ENCODE peak calls at places on chromosomes 1 and 21, in six cellular contexts. V is endodermal cell, G is mesendoderm, R is tibial nerve, E is adrenal gland, K is fibroblast of the aortic adventitia. B is an unnamed sample.

GRCh38 chr1:181010789-181011188 is 11.9 kb downstream of the STX6 start:
- DNase-seq in V (no peak), G (peak; percentile 68), R (no peak), E (no peak), K (peak; percentile 83), B (no peak)

GRCh38 chr1:36912365-36912840 is 121.9 kb downstream of the GRIK3 start:
- DNase-seq in V (no peak), G (no peak), R (no peak), E (no peak), K (no peak), B (no peak)

GRCh38 chr1:67371681-67372080 is 58.5 kb downstream of the SERBP1 start:
- DNase-seq in V (no peak), G (peak; percentile 45), R (no peak), E (no peak), K (no peak), B (no peak)

GRCh38 chr1:6113116-6113515 is 67.0 kb downstream of the CHD5 start:
- DNase-seq in V (no peak), G (no peak), R (no peak), E (no peak), K (no peak), B (no peak)

GRCh38 chr1:228802386-228803221 is 67.3 kb downstream of the RHOU start:
- DNase-seq in V (no peak), G (no peak), R (peak; percentile 30), E (no peak), K (peak; percentile 78), B (no peak)

GRCh38 chr1:96346708-96347107 is 374.9 kb upstream of the PTBP2 start:
- DNase-seq in V (no peak), G (no peak), R (no peak), E (no peak), K (no peak), B (no peak)

GRCh38 chr1:26998319-26999300 is 5.1 kb downstream of the TRNP1 start:
- DNase-seq in V (peak; percentile 70), G (peak; percentile 64), R (no peak), E (no peak), K (peak; percentile 73), B (no peak)

GRCh38 chr1:209988706-209989105 is 50.7 kb downstream of the SYT14 start:
- DNase-seq in V (no peak), G (no peak), R (no peak), E (no peak), K (peak; percentile 13), B (no peak)

GRCh38 chr1:219692981-219693380 is 80.1 kb upstream of the ZC3H11B start:
- DNase-seq in V (no peak), G (no peak), R (no peak), E (no peak), K (peak; percentile 49), B (no peak)

GRCh38 chr1:8661185-8662110 is 156.0 kb downstream of the RERE start:
- DNase-seq in V (peak; percentile 61), G (peak; percentile 40), R (peak; percentile 41), E (peak; percentile 59), K (peak; percentile 94), B (no peak)

GRCh38 chr21:38267991-38268858 is 11.4 kb downstream of the KCNJ15 start:
- DNase-seq in V (no peak), G (no peak), R (no peak), E (no peak), K (peak; percentile 67), B (no peak)

GRCh38 chr1:180253585-180254495 is 23.8 kb downstream of the LHX4 start:
- DNase-seq in V (no peak), G (no peak), R (no peak), E (no peak), K (no peak), B (no peak)

GRCh38 chr21:44930543-44930981 is 9.3 kb upstream of the SLX9 start:
- DNase-seq in V (peak; percentile 58), G (no peak), R (no peak), E (no peak), K (no peak), B (peak; percentile 65)

GRCh38 chr1:75632350-75632949 is 21.5 kb upstream of the SLC44A5 start:
- DNase-seq in V (no peak), G (peak; percentile 53), R (no peak), E (no peak), K (peak; percentile 60), B (no peak)

GRCh38 chr1:2347409-2347785 is 44.0 kb downstream of the MORN1 start:
- DNase-seq in V (no peak), G (no peak), R (no peak), E (no peak), K (no peak), B (no peak)

GRCh38 chr1:173405758-173406344 is 71.3 kb upstream of the PRDX6 start:
- DNase-seq in V (no peak), G (no peak), R (no peak), E (no peak), K (peak; percentile 56), B (no peak)

GRCh38 chr1:17606826-17607440 is 67.4 kb downstream of the ARHGEF10L start:
- DNase-seq in V (peak; percentile 94), G (peak; percentile 77), R (peak; percentile 82), E (peak; percentile 83), K (peak; percentile 73), B (no peak)

GRCh38 chr1:2391034-2391384 is 345 bp downstream of the MORN1 start:
- DNase-seq in V (peak; percentile 71), G (peak; percentile 47), R (no peak), E (no peak), K (no peak), B (no peak)

GRCh38 chr21:32184485-32184884 is 94.4 kb downstream of the MIS18A start:
- DNase-seq in V (peak; percentile 63), G (peak; percentile 86), R (no peak), E (no peak), K (no peak), B (no peak)

GRCh38 chr1:55262822-55263221 is 47.7 kb upstream of the USP24 start:
- DNase-seq in V (no peak), G (no peak), R (no peak), E (no peak), K (peak; percentile 63), B (no peak)

GRCh38 chr1:21821385-21822019 is 9.4 kb downstream of the LDLRAD2 start:
- DNase-seq in V (peak; percentile 39), G (no peak), R (no peak), E (no peak), K (no peak), B (no peak)

GRCh38 chr1:25737151-25737550 is 62.8 kb upstream of the SELENON start:
- DNase-seq in V (no peak), G (no peak), R (no peak), E (no peak), K (no peak), B (no peak)

GRCh38 chr1:230103341-230104173 is 36.5 kb downstream of the GALNT2 start:
- DNase-seq in V (no peak), G (no peak), R (no peak), E (no peak), K (peak; percentile 48), B (no peak)

GRCh38 chr1:206590025-206590834 is 22.0 kb downstream of the EIF2D start:
- DNase-seq in V (peak; percentile 70), G (peak; percentile 13), R (no peak), E (no peak), K (peak; percentile 29), B (no peak)

GRCh38 chr1:157377216-157377821 is 175.0 kb downstream of the FCRL5 start:
- DNase-seq in V (peak; percentile 94), G (peak; percentile 84), R (no peak), E (peak; percentile 26), K (peak; percentile 37), B (no peak)
- H3K4me3 ChIP-seq in V (no peak overlapping the region), G (no peak overlapping the region), R (no peak overlapping the region), E (no peak overlapping the region), K (no peak overlapping the region), B (no peak overlapping the region)

GRCh38 chr1:52585474-52585873 is 16.7 kb upstream of the GPX7 start:
- DNase-seq in V (no peak), G (no peak), R (no peak), E (no peak), K (no peak), B (no peak)
- H3K4me3 ChIP-seq in V (no peak overlapping the region), G (no peak overlapping the region), R (no peak overlapping the region), E (no peak overlapping the region), K (no peak overlapping the region), B (no peak overlapping the region)

GRCh38 chr1:110083453-110084225 is 13.2 kb upstream of the ALX3 start:
- DNase-seq in V (no peak), G (no peak), R (peak; percentile 7), E (no peak), K (peak; percentile 17), B (no peak)
- H3K4me3 ChIP-seq in V (peak overlapping the region; percentile 66), G (no peak overlapping the region), R (peak overlapping the region; percentile 57), E (no peak overlapping the region), K (peak overlapping the region; percentile 62), B (peak overlapping the region; percentile 58)

DNA sequence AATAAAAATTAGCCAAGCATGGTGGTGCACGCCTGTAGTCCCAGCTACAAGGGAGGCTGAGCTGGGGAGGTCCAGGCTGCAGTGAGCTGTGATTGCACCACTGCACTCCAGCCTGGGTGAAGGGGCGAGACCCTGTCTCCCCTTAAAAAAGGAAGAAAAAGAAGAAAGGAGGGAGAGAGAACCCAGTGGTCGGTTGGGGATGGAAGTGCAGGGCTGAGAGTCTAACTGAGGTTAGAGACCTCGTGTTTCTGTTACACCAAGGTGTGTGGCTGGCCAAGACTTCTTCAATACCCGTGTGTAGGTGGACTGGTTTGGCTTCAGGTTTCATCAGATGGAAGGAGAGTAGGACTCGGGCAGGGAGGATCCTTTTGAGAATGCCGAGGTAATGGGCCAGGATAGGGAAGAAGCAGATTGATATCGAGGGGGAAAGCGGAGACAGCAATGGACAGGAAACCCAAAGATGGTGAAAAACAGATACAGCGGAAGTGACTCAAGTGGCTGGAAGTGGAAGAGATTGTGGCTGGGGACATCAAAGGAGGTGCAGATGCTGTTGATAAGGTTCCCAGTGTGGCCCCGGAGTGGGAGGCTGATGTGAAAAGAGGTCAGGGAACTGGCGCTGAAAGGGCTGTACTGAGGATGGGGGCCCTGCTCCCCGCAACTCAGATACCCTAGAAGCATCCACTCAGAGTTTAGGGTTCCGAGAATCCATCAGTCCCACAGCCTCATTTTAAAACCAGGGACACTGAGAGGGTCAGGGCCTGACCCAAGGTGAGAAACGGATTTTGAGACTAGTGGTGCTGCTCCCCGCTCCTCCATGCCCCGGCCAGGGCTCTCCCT is 681 bp upstream of the UBXN10 start:
- DNase-seq in V (no peak), G (peak; percentile 55), R (no peak), E (no peak), K (no peak), B (peak; percentile 38)
- H3K4me3 ChIP-seq in V (no peak overlapping the region), G (peak overlapping the region; percentile 17), R (peak overlapping the region; percentile 35), E (no peak overlapping the region), K (no peak overlapping the region), B (peak overlapping the region; percentile 75)

DNA sequence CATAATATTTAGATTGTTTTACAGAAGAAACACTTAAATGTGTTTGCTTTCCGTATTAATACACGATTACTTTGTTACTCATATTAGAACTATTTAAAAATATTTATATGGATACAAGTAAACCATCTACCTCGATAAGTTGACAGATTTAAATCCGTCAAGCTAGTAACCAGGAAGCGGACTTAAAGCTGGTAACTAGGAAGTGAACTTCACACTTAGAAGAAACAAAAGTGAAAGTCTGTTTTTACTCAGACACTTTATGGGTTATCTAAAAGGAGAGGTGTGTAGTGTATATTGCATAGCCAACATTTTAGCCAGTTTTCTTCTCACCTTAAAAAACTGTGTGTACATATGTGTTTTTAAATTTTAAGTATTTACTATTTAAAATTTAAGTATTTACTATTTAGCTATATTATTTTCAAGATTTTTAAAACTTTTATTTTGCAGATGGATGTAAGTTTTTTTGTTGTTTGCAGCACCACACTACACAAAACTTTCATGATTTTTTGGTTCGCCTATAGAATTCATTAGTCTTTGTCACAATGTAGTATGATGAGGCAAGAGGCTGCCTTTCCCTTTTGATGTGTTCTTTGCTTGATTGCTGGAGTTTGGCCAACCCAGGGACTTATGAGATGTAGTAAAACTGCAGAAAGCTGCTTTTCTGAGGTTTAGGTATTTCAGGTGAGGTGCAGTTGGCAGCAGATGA is 2.7 kb downstream of the USP25 start:
- DNase-seq in V (no peak), G (no peak), R (peak; percentile 22), E (no peak), K (peak; percentile 51), B (no peak)
- H3K4me3 ChIP-seq in V (peak overlapping the region; percentile 95), G (no peak overlapping the region), R (peak overlapping the region; percentile 99), E (no peak overlapping the region), K (peak overlapping the region; percentile 91), B (peak overlapping the region; percentile 69)

GRCh38 chr1:19884312-19884711 is 2.1 kb downstream of the OTUD3 start:
- DNase-seq in V (no peak), G (no peak), R (no peak), E (no peak), K (no peak), B (no peak)
- H3K4me3 ChIP-seq in V (peak overlapping the region; percentile 94), G (no peak overlapping the region), R (no peak overlapping the region), E (no peak overlapping the region), K (no peak overlapping the region), B (no peak overlapping the region)